ENCODE peak calls at places on chromosomes 3 and 15, in seven cellular contexts. N is gastrocnemius medialis, L is SK-N-SH, W is H9, O is thyroid gland, H is psoas muscle, X is fibroblast of lung. T is an unnamed sample.

GRCh38 chr3:100893590-100893989 is 99.6 kb downstream of the ABI3BP start:
- DNase-seq in O (peak; percentile 51), X (peak; percentile 66), W (peak; percentile 63), L (peak; percentile 15), H (no peak), N (no peak), T (no peak)

GRCh38 chr15:37837276-37837675 is 97.2 kb upstream of the TMCO5A start:
- DNase-seq in H (no peak), X (peak; percentile 18), L (no peak), O (no peak), W (no peak), N (no peak), T (no peak)

GRCh38 chr15:95304874-95305271 is 1025.6 kb upstream of the NR2F2 start:
- DNase-seq in H (no peak), L (no peak), X (no peak), N (no peak), O (no peak), W (no peak), T (no peak)

GRCh38 chr3:126052196-126053058 is 31.5 kb downstream of the SLC41A3 start:
- DNase-seq in L (no peak), W (no peak), N (no peak), H (no peak), O (no peak), X (no peak), T (no peak)

GRCh38 chr15:58510715-58511465 is 79.1 kb downstream of the LIPC start:
- DNase-seq in L (no peak), X (peak; percentile 17), O (no peak), W (no peak), N (no peak), H (no peak), T (no peak)

GRCh38 chr3:79183496-79183895 is 584.3 kb downstream of the ROBO1 start:
- DNase-seq in W (no peak), O (no peak), N (no peak), L (no peak), H (no peak), X (no peak), T (no peak)

GRCh38 chr15:56052389-56053045 is 59.1 kb upstream of the NEDD4 start:
- DNase-seq in O (peak; percentile 5), H (no peak), X (peak; percentile 77), W (no peak), N (no peak), L (peak; percentile 36), T (peak; percentile 59)

GRCh38 chr15:98416222-98416835 is 232.0 kb upstream of the IGF1R start:
- DNase-seq in O (peak; percentile 24), H (no peak), L (no peak), N (no peak), W (no peak), X (no peak), T (no peak)

GRCh38 chr15:51735211-51735610 is 2.2 kb downstream of the LYSMD2 start:
- DNase-seq in L (peak; percentile 33), W (no peak), O (no peak), H (no peak), N (no peak), X (no peak), T (no peak)

GRCh38 chr15:45129651-45130129 is at the start of the genes DUOX1 and DUOXA1:
- DNase-seq in W (peak; percentile 73), X (no peak), N (no peak), O (peak; percentile 91), L (no peak), H (peak; percentile 66), T (peak; percentile 85)

GRCh38 chr3:129065727-129066087 is 5.1 kb downstream of the GP9 start:
- DNase-seq in L (no peak), W (no peak), O (no peak), X (no peak), H (no peak), N (no peak), T (no peak)

GRCh38 chr15:22231603-22232002 is 151.3 kb downstream of the OR4M2 start:
- DNase-seq in W (no peak), L (no peak), N (no peak), X (no peak), H (no peak), O (no peak), T (no peak)

GRCh38 chr3:133301194-133301593 is 98.7 kb upstream of the BFSP2 start:
- DNase-seq in W (no peak), N (no peak), L (no peak), O (no peak), X (peak; percentile 25), H (no peak), T (peak; percentile 13)

GRCh38 chr3:99467420-99467819 is 171.0 kb upstream of the COL8A1 start:
- DNase-seq in W (no peak), L (no peak), X (no peak), N (no peak), O (no peak), H (no peak), T (no peak)

GRCh38 chr3:64196236-64196929 is 28.9 kb downstream of the PRICKLE2 start:
- DNase-seq in W (no peak), L (no peak), N (no peak), H (no peak), O (no peak), X (no peak), T (no peak)

GRCh38 chr3:111910806-111911205 is 51.7 kb downstream of the PHLDB2 start:
- DNase-seq in W (no peak), H (no peak), O (no peak), N (no peak), X (peak; percentile 72), L (no peak), T (no peak)

GRCh38 chr15:83671603-83672002 is 17.7 kb downstream of the ADAMTSL3 start:
- DNase-seq in H (no peak), W (no peak), L (no peak), X (no peak), O (peak; percentile 14), N (no peak), T (no peak)

GRCh38 chr3:168085491-168086119 is 10.1 kb downstream of the GOLIM4 start:
- DNase-seq in X (no peak), N (no peak), O (no peak), H (no peak), W (no peak), L (no peak), T (no peak)

GRCh38 chr3:184040010-184040409 is 8.5 kb downstream of the HTR3D start:
- DNase-seq in H (no peak), X (peak; percentile 26), W (peak; percentile 63), L (peak; percentile 39), N (no peak), O (no peak), T (no peak)

GRCh38 chr3:14295777-14296176 is 106.6 kb upstream of the SLC6A6 start:
- DNase-seq in L (no peak), H (no peak), X (no peak), O (no peak), N (no peak), W (no peak), T (no peak)

GRCh38 chr3:14297305-14297704 is 105.1 kb upstream of the SLC6A6 start:
- DNase-seq in L (no peak), H (no peak), O (peak; percentile 54), X (no peak), N (no peak), W (no peak), T (no peak)

GRCh38 chr3:14295037-14295436 is 107.4 kb upstream of the SLC6A6 start:
- DNase-seq in W (no peak), X (no peak), L (no peak), H (no peak), N (no peak), O (no peak), T (no peak)

GRCh38 chr3:14297784-14298236 is 104.6 kb upstream of the SLC6A6 start:
- DNase-seq in L (peak; percentile 40), N (no peak), H (peak; percentile 69), O (peak; percentile 83), W (no peak), X (no peak), T (peak; percentile 15)

DNA sequence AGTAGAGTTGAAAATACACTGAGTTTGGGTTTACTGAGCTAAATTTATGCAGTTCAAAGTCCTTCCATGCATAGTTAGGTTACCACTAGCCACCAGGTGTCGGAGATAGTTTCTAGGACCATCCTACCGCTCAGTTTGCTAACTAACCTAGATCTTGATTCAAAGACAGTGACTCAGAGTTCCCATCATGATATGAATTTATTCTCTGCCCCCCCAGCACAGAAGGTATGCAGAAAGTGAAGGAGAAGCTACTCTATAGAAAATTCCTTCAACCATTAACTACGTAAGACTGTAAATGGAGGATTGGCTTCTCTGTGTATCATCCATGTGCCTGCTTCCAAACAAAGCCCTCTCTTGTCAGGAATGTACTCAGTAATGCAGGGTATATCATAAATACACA is 106.1 kb upstream of the SLC6A6 start:
- DNase-seq in O (no peak), L (no peak), N (no peak), X (no peak), H (no peak), W (no peak), T (no peak)
- TF ChIP-seq CTCF in O (no peak), L (no peak), N (no peak), X (no peak), H (no peak), W (no peak), T (no peak)

GRCh38 chr3:3133490-3133889 is 6.8 kb downstream of the TRNT1 start:
- DNase-seq in W (no peak), X (no peak), H (no peak), L (no peak), N (no peak), O (no peak), T (no peak)
- H3K27ac ChIP-seq in W (no peak overlapping the region), X (no peak overlapping the region), H (no peak overlapping the region), L (no peak overlapping the region), N (no peak overlapping the region), O (no peak overlapping the region), T (no peak overlapping the region)

GRCh38 chr15:53694534-53694874 is 65.0 kb downstream of the WDR72 start:
- DNase-seq in L (no peak), O (no peak), W (no peak), H (no peak), X (no peak), N (no peak), T (no peak)
- TF ChIP-seq CTCF in L (no peak), O (no peak), W (no peak), H (no peak), X (no peak), N (no peak), T (no peak)

GRCh38 chr15:90425726-90426346 is 37.8 kb downstream of the IQGAP1 start:
- DNase-seq in H (no peak), N (no peak), L (no peak), W (no peak), X (no peak), O (no peak), T (no peak)

GRCh38 chr15:90432253-90432652 is 44.2 kb downstream of the IQGAP1 start:
- DNase-seq in H (no peak), X (no peak), O (no peak), W (no peak), N (no peak), L (no peak), T (no peak)

GRCh38 chr15:90423920-90424319 is 35.9 kb downstream of the IQGAP1 start:
- DNase-seq in N (no peak), W (no peak), O (no peak), X (no peak), H (no peak), L (no peak), T (no peak)

GRCh38 chr15:90422043-90422442 is 34.0 kb downstream of the IQGAP1 start:
- DNase-seq in X (no peak), N (no peak), O (no peak), L (no peak), W (no peak), H (no peak), T (no peak)

DNA sequence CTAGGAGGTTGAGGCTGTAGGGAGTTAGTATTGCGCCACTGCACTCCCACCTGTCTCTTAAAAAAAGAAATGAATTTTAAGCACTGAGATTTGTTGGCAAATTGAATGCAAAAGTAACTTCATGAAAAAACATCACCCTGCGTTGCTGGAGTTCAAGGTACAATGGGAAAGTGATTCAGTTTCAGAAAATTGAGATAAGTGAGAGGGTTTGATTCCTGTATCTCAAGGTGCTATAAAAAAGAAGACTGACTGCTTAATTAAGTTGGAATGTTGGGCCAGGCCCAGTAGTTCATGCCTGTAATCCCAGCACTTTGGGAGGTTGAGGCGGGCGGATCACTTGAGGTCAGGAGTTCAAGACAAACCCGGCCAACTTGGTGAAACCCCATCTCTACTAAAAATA is 39.1 kb downstream of the IQGAP1 start:
- DNase-seq in N (no peak), O (no peak), L (no peak), W (no peak), H (no peak), X (no peak), T (no peak)
- H3K27ac ChIP-seq in N (peak overlapping the region; percentile 23), O (no peak overlapping the region), L (no peak overlapping the region), W (no peak overlapping the region), H (no peak overlapping the region), X (no peak overlapping the region), T (no peak overlapping the region)

T was measured in RWPE1.